ENCODE peak calls at places on chromosomes 11 and 22, in four cellular contexts. J is activated CD4-positive, alpha-beta T cell treated with anti-CD3 and anti-CD28 coated beads, Interleukin-2, amount 50 U/mL, for 48 hours; I is NCI-H460; X is body of pancreas. D is an unnamed sample.

GRCh38 chr11:34613462-34614183 is 7.3 kb upstream of the EHF start:
- DNase-seq in J (no peak), I (no peak), X (no peak), D (no peak)

GRCh38 chr11:86672007-86672621 is at the start of gene ME3:
- DNase-seq in J (peak), I (peak), X (peak), D (peak)

GRCh38 chr11:1017269-1018005 is 19.1 kb downstream of the MUC6 start:
- DNase-seq in J (peak), I (no peak), X (peak), D (no peak)

GRCh38 chr22:35039625-35040024 is 26.3 kb upstream of the ISX start:
- DNase-seq in J (no peak), I (no peak), X (no peak), D (no peak)

GRCh38 chr11:86550757-86551156 is 121.7 kb downstream of the ME3 start:
- DNase-seq in J (no peak), I (no peak), X (no peak), D (no peak)

GRCh38 chr11:120132645-120133185 is 5.2 kb downstream of the TRIM29 start:
- DNase-seq in J (no peak), I (no peak), X (peak), D (no peak)

GRCh38 chr11:1548221-1549070 is 23.6 kb downstream of the DUSP8 start:
- DNase-seq in J (no peak), I (no peak), X (peak), D (peak)

GRCh38 chr11:107705027-107705426 is 6.8 kb downstream of the SLN start:
- DNase-seq in J (no peak), I (no peak), X (no peak), D (peak)

GRCh38 chr11:2778630-2779498 is 79.1 kb upstream of the KCNQ1OT1 start:
- DNase-seq in J (peak), I (no peak), X (peak), D (peak)

GRCh38 chr11:133955091-133955846 is 1.5 kb downstream of the IGSF9B start:
- DNase-seq in J (peak), I (no peak), X (no peak), D (no peak)

GRCh38 chr11:119788096-119788883 is 59.3 kb upstream of the NECTIN1 start:
- DNase-seq in J (no peak), I (no peak), X (no peak), D (no peak)

GRCh38 chr22:22245935-22246525 is 1.4 kb downstream of the VPREB1 start:
- DNase-seq in J (no peak), I (no peak), X (no peak), D (no peak)

GRCh38 chr11:60764879-60765278 is 8.2 kb downstream of the MS4A15 start:
- DNase-seq in J (no peak), I (no peak), X (no peak), D (no peak)

GRCh38 chr11:63490551-63491239 is at the start of gene PLAAT5:
- DNase-seq in J (peak), I (no peak), X (peak), D (no peak)

GRCh38 chr11:125250316-125250870 is 85.8 kb downstream of the PKNOX2 start:
- DNase-seq in J (no peak), I (no peak), X (no peak), D (no peak)

GRCh38 chr22:50141891-50142363 is 28.6 kb upstream of the PANX2 start:
- DNase-seq in J (no peak), I (no peak), X (no peak), D (no peak)

GRCh38 chr11:119447664-119448242 is 24.8 kb upstream of the THY1 start:
- DNase-seq in J (no peak), I (no peak), X (no peak), D (no peak)

GRCh38 chr11:114308689-114309089 is 12.5 kb downstream of the NNMT start:
- DNase-seq in J (no peak), I (no peak), X (no peak), D (no peak)

GRCh38 chr11:43723617-43724016 is 43.1 kb downstream of the HSD17B12 start:
- DNase-seq in J (no peak), I (no peak), X (no peak), D (no peak)

GRCh38 chr11:47886096-47886495 is 37.9 kb upstream of the NUP160 start:
- DNase-seq in J (peak), I (no peak), X (no peak), D (no peak)

GRCh38 chr11:119371067-119371601 is 10.4 kb downstream of the USP2 start:
- DNase-seq in J (no peak), I (no peak), X (no peak), D (no peak)

GRCh38 chr22:49433717-49434611 is 393.7 kb downstream of the BRD1 start:
- DNase-seq in J (no peak), I (peak), X (no peak), D (peak)

GRCh38 chr22:43921361-43921760 is 2.2 kb upstream of the PNPLA3 start:
- DNase-seq in J (no peak), I (no peak), X (no peak), D (no peak)

GRCh38 chr11:19398772-19399542 is 158.2 kb upstream of the E2F8 start:
- DNase-seq in J (no peak), I (no peak), X (peak), D (no peak)

GRCh38 chr22:38109391-38110000 is 988 bp downstream of the BAIAP2L2 start:
- DNase-seq in J (no peak), I (no peak), X (no peak), D (no peak)

GRCh38 chr11:88576741-88577140 is 239.2 kb upstream of the CTSC start:
- DNase-seq in J (no peak), I (no peak), X (no peak), D (no peak)

GRCh38 chr22:22687638-22688500 is 43.5 kb downstream of the GGTLC2 start:
- DNase-seq in J (peak), I (peak), X (peak), D (peak)

GRCh38 chr22:30925667-30926066 is 42.9 kb downstream of the MORC2 start:
- DNase-seq in J (no peak), I (no peak), X (no peak), D (no peak)

GRCh38 chr11:88202498-88202897 is 27.3 kb upstream of the RAB38 start:
- DNase-seq in J (no peak), I (no peak), X (no peak), D (no peak)

GRCh38 chr11:11179239-11179638 is 173.8 kb downstream of the CSNK2A3 start:
- DNase-seq in J (no peak), I (no peak), X (no peak), D (peak)

GRCh38 chr11:9516113-9516512 is 55.3 kb downstream of the ZNF143 start:
- DNase-seq in J (no peak), I (no peak), X (no peak), D (peak)

GRCh38 chr11:37718431-37718999 is 1120.5 kb upstream of the RAG2 start:
- DNase-seq in J (no peak), I (no peak), X (no peak), D (no peak)

GRCh38 chr22:49534386-49534785 is 293.3 kb downstream of the BRD1 start:
- DNase-seq in J (no peak), I (no peak), X (no peak), D (no peak)

GRCh38 chr11:43825217-43825816 is 55.3 kb upstream of the ALKBH3 start:
- DNase-seq in J (peak), I (peak), X (peak), D (peak)

GRCh38 chr22:30890689-30891442 is 77.7 kb downstream of the MORC2 start:
- DNase-seq in J (peak), I (peak), X (peak), D (peak)